ENCODE peak calls at places on chromosomes 11 and 22, in five cellular contexts. One of them, this sample, is unnamed.
A peak's percentile ranks its signal among the peaks of the same experiment; 100 is the strongest.

GRCh38 chr22:35209203-35209602 is 48.1 kb upstream of the HMGXB4 start:
- DNase-seq in GM12878: no peak
- DNase-seq in IMR-90: no peak
- DNase-seq in ovary: no peak
- DNase-seq in uterus: no peak
- DNase-seq in this sample: peak; percentile 37

GRCh38 chr11:119741369-119742262 is 12.6 kb upstream of the NECTIN1 start:
- DNase-seq in GM12878: no peak
- DNase-seq in IMR-90: no peak
- DNase-seq in ovary: no peak
- DNase-seq in uterus: no peak
- DNase-seq in this sample: no peak

GRCh38 chr11:75632962-75633361 is 35.9 kb downstream of the MAP6 start:
- DNase-seq in GM12878: no peak
- DNase-seq in IMR-90: no peak
- DNase-seq in ovary: no peak
- DNase-seq in uterus: no peak
- DNase-seq in this sample: no peak

GRCh38 chr11:91596111-91596510 is 628.5 kb upstream of the FAT3 start:
- DNase-seq in GM12878: no peak
- DNase-seq in IMR-90: no peak
- DNase-seq in ovary: no peak
- DNase-seq in uterus: no peak
- DNase-seq in this sample: no peak

GRCh38 chr22:39389420-39389819 is 10.2 kb upstream of the TAB1 start:
- DNase-seq in GM12878: no peak
- DNase-seq in IMR-90: no peak
- DNase-seq in ovary: no peak
- DNase-seq in uterus: no peak
- DNase-seq in this sample: no peak

GRCh38 chr11:12542186-12542935 is 131.9 kb upstream of the TEAD1 start:
- DNase-seq in GM12878: no peak
- DNase-seq in IMR-90: no peak
- DNase-seq in ovary: no peak
- DNase-seq in uterus: no peak
- DNase-seq in this sample: peak; percentile 78

GRCh38 chr22:20116376-20116950 is 559 bp downstream of the RANBP1 start:
- DNase-seq in GM12878: no peak
- DNase-seq in IMR-90: no peak
- DNase-seq in ovary: peak; percentile 73
- DNase-seq in uterus: no peak
- DNase-seq in this sample: no peak

GRCh38 chr11:2988361-2988762 is 3.8 kb downstream of the NAP1L4 start:
- DNase-seq in GM12878: no peak
- DNase-seq in IMR-90: no peak
- DNase-seq in ovary: no peak
- DNase-seq in uterus: no peak
- DNase-seq in this sample: no peak

GRCh38 chr11:74397531-74398243 is 546 bp downstream of the PGM2L1 start:
- DNase-seq in GM12878: no peak
- DNase-seq in IMR-90: peak; percentile 30
- DNase-seq in ovary: no peak
- DNase-seq in uterus: no peak
- DNase-seq in this sample: peak; percentile 84

GRCh38 chr11:12213920-12214319 is 103.5 kb downstream of the MICAL2 start:
- DNase-seq in GM12878: no peak
- DNase-seq in IMR-90: peak; percentile 86
- DNase-seq in ovary: no peak
- DNase-seq in uterus: no peak
- DNase-seq in this sample: no peak

GRCh38 chr11:11078344-11078743 is 220.5 kb upstream of the ZBED5 start:
- DNase-seq in GM12878: no peak
- DNase-seq in IMR-90: peak; percentile 28
- DNase-seq in ovary: no peak
- DNase-seq in uterus: no peak
- DNase-seq in this sample: no peak

GRCh38 chr22:35835998-35836691 is 118.5 kb downstream of the APOL5 start:
- DNase-seq in GM12878: no peak
- DNase-seq in IMR-90: peak; percentile 86
- DNase-seq in ovary: peak; percentile 45
- DNase-seq in uterus: peak; percentile 74
- DNase-seq in this sample: no peak

GRCh38 chr11:47889714-47890441 is 41.7 kb upstream of the NUP160 start:
- DNase-seq in GM12878: no peak
- DNase-seq in IMR-90: no peak
- DNase-seq in ovary: no peak
- DNase-seq in uterus: no peak
- DNase-seq in this sample: no peak

GRCh38 chr22:37775785-37776638 is 31.7 kb upstream of the GCAT start:
- DNase-seq in GM12878: no peak
- DNase-seq in IMR-90: peak; percentile 99
- DNase-seq in ovary: no peak
- DNase-seq in uterus: no peak
- DNase-seq in this sample: no peak

GRCh38 chr11:2305862-2306823 is 4.3 kb downstream of the TSPAN32 start:
- DNase-seq in GM12878: no peak
- DNase-seq in IMR-90: peak; percentile 85
- DNase-seq in ovary: peak; percentile 97
- DNase-seq in uterus: peak; percentile 98
- DNase-seq in this sample: no peak

GRCh38 chr22:28112548-28113043 is 193.5 kb upstream of the PITPNB start:
- DNase-seq in GM12878: no peak
- DNase-seq in IMR-90: peak; percentile 43
- DNase-seq in ovary: no peak
- DNase-seq in uterus: peak; percentile 30
- DNase-seq in this sample: peak; percentile 87

GRCh38 chr22:22392131-22392530 is 116.4 kb downstream of the ZNF280B start:
- DNase-seq in GM12878: no peak
- DNase-seq in IMR-90: no peak
- DNase-seq in ovary: no peak
- DNase-seq in uterus: no peak
- DNase-seq in this sample: no peak

GRCh38 chr11:116703421-116703820 is 69.4 kb downstream of the BUD13 start:
- DNase-seq in GM12878: no peak
- DNase-seq in IMR-90: no peak
- DNase-seq in ovary: no peak
- DNase-seq in uterus: no peak
- DNase-seq in this sample: no peak

GRCh38 chr11:5204787-5205186 is 4.3 kb upstream of the OR51V1 start:
- DNase-seq in GM12878: no peak
- DNase-seq in IMR-90: peak; percentile 90
- DNase-seq in ovary: no peak
- DNase-seq in uterus: no peak
- DNase-seq in this sample: no peak

GRCh38 chr11:121070951-121071350 is 30.1 kb upstream of the TECTA start:
- DNase-seq in GM12878: no peak
- DNase-seq in IMR-90: peak; percentile 31
- DNase-seq in ovary: no peak
- DNase-seq in uterus: no peak
- DNase-seq in this sample: no peak

GRCh38 chr11:94449029-94449428 is 44.6 kb downstream of the MRE11 start:
- DNase-seq in GM12878: no peak
- DNase-seq in IMR-90: no peak
- DNase-seq in ovary: no peak
- DNase-seq in uterus: no peak
- DNase-seq in this sample: no peak

GRCh38 chr11:75141166-75141565 is 9.7 kb upstream of the SLCO2B1 start:
- DNase-seq in GM12878: no peak
- DNase-seq in IMR-90: no peak
- DNase-seq in ovary: no peak
- DNase-seq in uterus: no peak
- DNase-seq in this sample: peak; percentile 11

GRCh38 chr22:46296257-46297150 is at the start of gene GTSE1:
- DNase-seq in GM12878: peak; percentile 96
- DNase-seq in IMR-90: peak; percentile 96
- DNase-seq in ovary: peak; percentile 97
- DNase-seq in uterus: peak; percentile 97
- DNase-seq in this sample: peak; percentile 97
- TF ChIP-seq CTCF in GM12878: no peak
- TF ChIP-seq CTCF in IMR-90: peak; percentile 32
- TF ChIP-seq CTCF in ovary: no peak
- TF ChIP-seq CTCF in uterus: peak; percentile 15
- TF ChIP-seq CTCF in this sample: no peak

GRCh38 chr11:114166389-114166788 is 106.9 kb downstream of the ZBTB16 start:
- DNase-seq in GM12878: no peak
- DNase-seq in IMR-90: no peak
- DNase-seq in ovary: no peak
- DNase-seq in uterus: no peak
- DNase-seq in this sample: no peak
- TF ChIP-seq POLR2A in GM12878: no peak
- TF ChIP-seq POLR2A in IMR-90: no peak
- TF ChIP-seq POLR2A in ovary: no peak
- TF ChIP-seq POLR2A in uterus: no peak
- TF ChIP-seq POLR2A in this sample: no peak

GRCh38 chr11:88340366-88340930 is 2.9 kb upstream of the CTSC start:
- DNase-seq in GM12878: no peak
- DNase-seq in IMR-90: peak; percentile 56
- DNase-seq in ovary: no peak
- DNase-seq in uterus: no peak
- DNase-seq in this sample: no peak

GRCh38 chr11:88337342-88338222 is at the start of gene CTSC:
- DNase-seq in GM12878: no peak
- DNase-seq in IMR-90: peak; percentile 87
- DNase-seq in ovary: peak; percentile 95
- DNase-seq in uterus: peak; percentile 90
- DNase-seq in this sample: peak; percentile 90

GRCh38 chr11:88335284-88335683 is 2.3 kb downstream of the CTSC start:
- DNase-seq in GM12878: no peak
- DNase-seq in IMR-90: no peak
- DNase-seq in ovary: no peak
- DNase-seq in uterus: no peak
- DNase-seq in this sample: no peak

GRCh38 chr11:88341852-88342251 is 4.3 kb upstream of the CTSC start:
- DNase-seq in GM12878: no peak
- DNase-seq in IMR-90: no peak
- DNase-seq in ovary: no peak
- DNase-seq in uterus: no peak
- DNase-seq in this sample: no peak

GRCh38 chr11:88338223-88338661 is 706 bp upstream of the CTSC start:
- DNase-seq in GM12878: no peak
- DNase-seq in IMR-90: peak; percentile 84
- DNase-seq in ovary: peak; percentile 45
- DNase-seq in uterus: peak; percentile 48
- DNase-seq in this sample: peak; percentile 55
- H3K4me3 ChIP-seq in GM12878: peak overlapping the region; percentile 99
- H3K4me3 ChIP-seq in IMR-90: peak overlapping the region; percentile 96
- H3K4me3 ChIP-seq in ovary: peak overlapping the region; percentile 62
- H3K4me3 ChIP-seq in uterus: peak overlapping the region; percentile 53
- H3K4me3 ChIP-seq in this sample: peak overlapping the region; percentile 61

GRCh38 chr11:7844521-7844920 is 47.8 kb upstream of the OR5P2 start:
- DNase-seq in GM12878: no peak
- DNase-seq in IMR-90: no peak
- DNase-seq in ovary: no peak
- DNase-seq in uterus: no peak
- DNase-seq in this sample: no peak

GRCh38 chr11:7846003-7846402 is 49.3 kb upstream of the OR5P2 start:
- DNase-seq in GM12878: no peak
- DNase-seq in IMR-90: peak; percentile 3
- DNase-seq in ovary: no peak
- DNase-seq in uterus: no peak
- DNase-seq in this sample: no peak

GRCh38 chr11:7840580-7840979 is 43.8 kb upstream of the OR5P2 start:
- DNase-seq in GM12878: no peak
- DNase-seq in IMR-90: no peak
- DNase-seq in ovary: no peak
- DNase-seq in uterus: no peak
- DNase-seq in this sample: no peak

GRCh38 chr11:7844986-7845385 is 48.2 kb upstream of the OR5P2 start:
- DNase-seq in GM12878: no peak
- DNase-seq in IMR-90: no peak
- DNase-seq in ovary: no peak
- DNase-seq in uterus: no peak
- DNase-seq in this sample: no peak
- TF ChIP-seq CTCF in GM12878: no peak
- TF ChIP-seq CTCF in IMR-90: no peak
- TF ChIP-seq CTCF in ovary: no peak
- TF ChIP-seq CTCF in uterus: no peak
- TF ChIP-seq CTCF in this sample: no peak

This sample was measured in lower leg skin.